ENCODE peak calls at places on chromosome 14, in eight cellular contexts. One of them, this sample, is unnamed.

GRCh38 chr14:60722836-60723217 is 1.3 kb downstream of the SIX4 start:
- DNase-seq in CD4-positive, alpha-beta memory T cell: no peak
- DNase-seq in IMR-90: peak; percentile 11
- DNase-seq in ELR: peak; percentile 47
- DNase-seq in nucleus accumbens: no peak
- DNase-seq in epithelial cell of esophagus: no peak
- DNase-seq in iPS-NIHi11: peak; percentile 44
- DNase-seq in HEK293T: peak; percentile 37
- DNase-seq in this sample: no peak

GRCh38 chr14:95008445-95009217 is 148.7 kb downstream of the DICER1 start:
- DNase-seq in ELR: no peak
- DNase-seq in epithelial cell of esophagus: no peak
- DNase-seq in iPS-NIHi11: no peak
- DNase-seq in nucleus accumbens: no peak
- DNase-seq in CD4-positive, alpha-beta memory T cell: no peak
- DNase-seq in HEK293T: no peak
- DNase-seq in IMR-90: no peak
- DNase-seq in this sample: no peak

GRCh38 chr14:21987937-21988336 is 314.3 kb upstream of the OR4E1 start:
- DNase-seq in nucleus accumbens: no peak
- DNase-seq in CD4-positive, alpha-beta memory T cell: no peak
- DNase-seq in epithelial cell of esophagus: peak; percentile 47
- DNase-seq in HEK293T: peak; percentile 53
- DNase-seq in iPS-NIHi11: peak; percentile 61
- DNase-seq in IMR-90: peak; percentile 12
- DNase-seq in ELR: peak; percentile 53
- DNase-seq in this sample: no peak

GRCh38 chr14:22478670-22479069 is 110.4 kb downstream of the DAD1 start:
- DNase-seq in ELR: no peak
- DNase-seq in iPS-NIHi11: no peak
- DNase-seq in HEK293T: peak; percentile 38
- DNase-seq in IMR-90: no peak
- DNase-seq in CD4-positive, alpha-beta memory T cell: no peak
- DNase-seq in nucleus accumbens: no peak
- DNase-seq in epithelial cell of esophagus: no peak
- DNase-seq in this sample: no peak

GRCh38 chr14:70702154-70702553 is 60.4 kb downstream of the TTC9 start:
- DNase-seq in HEK293T: no peak
- DNase-seq in nucleus accumbens: no peak
- DNase-seq in iPS-NIHi11: no peak
- DNase-seq in IMR-90: no peak
- DNase-seq in ELR: no peak
- DNase-seq in CD4-positive, alpha-beta memory T cell: no peak
- DNase-seq in epithelial cell of esophagus: no peak
- DNase-seq in this sample: no peak

GRCh38 chr14:67420102-67420739 is 8.3 kb upstream of the PLEK2 start:
- DNase-seq in HEK293T: peak; percentile 48
- DNase-seq in IMR-90: no peak
- DNase-seq in iPS-NIHi11: peak; percentile 64
- DNase-seq in epithelial cell of esophagus: no peak
- DNase-seq in CD4-positive, alpha-beta memory T cell: no peak
- DNase-seq in nucleus accumbens: no peak
- DNase-seq in ELR: peak; percentile 28
- DNase-seq in this sample: no peak

GRCh38 chr14:87566986-87567385 is 426.0 kb downstream of the GALC start:
- DNase-seq in HEK293T: no peak
- DNase-seq in epithelial cell of esophagus: no peak
- DNase-seq in ELR: no peak
- DNase-seq in IMR-90: peak; percentile 0
- DNase-seq in nucleus accumbens: no peak
- DNase-seq in CD4-positive, alpha-beta memory T cell: no peak
- DNase-seq in iPS-NIHi11: no peak
- DNase-seq in this sample: no peak

GRCh38 chr14:105097797-105098127 is 32.5 kb upstream of the GPR132 start:
- DNase-seq in CD4-positive, alpha-beta memory T cell: no peak
- DNase-seq in iPS-NIHi11: no peak
- DNase-seq in HEK293T: no peak
- DNase-seq in nucleus accumbens: no peak
- DNase-seq in ELR: no peak
- DNase-seq in IMR-90: no peak
- DNase-seq in epithelial cell of esophagus: no peak
- DNase-seq in this sample: no peak

GRCh38 chr14:60506985-60507829 is 1.7 kb upstream of the SIX6 start:
- DNase-seq in ELR: no peak
- DNase-seq in epithelial cell of esophagus: no peak
- DNase-seq in HEK293T: no peak
- DNase-seq in nucleus accumbens: no peak
- DNase-seq in IMR-90: no peak
- DNase-seq in CD4-positive, alpha-beta memory T cell: no peak
- DNase-seq in iPS-NIHi11: peak; percentile 18
- DNase-seq in this sample: no peak

GRCh38 chr14:67167420-67168109 is 21.7 kb upstream of the GARIN2 start:
- DNase-seq in nucleus accumbens: no peak
- DNase-seq in ELR: peak; percentile 60
- DNase-seq in HEK293T: no peak
- DNase-seq in CD4-positive, alpha-beta memory T cell: no peak
- DNase-seq in IMR-90: no peak
- DNase-seq in iPS-NIHi11: no peak
- DNase-seq in epithelial cell of esophagus: no peak
- DNase-seq in this sample: no peak

GRCh38 chr14:50928002-50928635 is 16.2 kb downstream of the PYGL start:
- DNase-seq in IMR-90: peak; percentile 85
- DNase-seq in CD4-positive, alpha-beta memory T cell: no peak
- DNase-seq in nucleus accumbens: no peak
- DNase-seq in HEK293T: no peak
- DNase-seq in epithelial cell of esophagus: no peak
- DNase-seq in iPS-NIHi11: no peak
- DNase-seq in ELR: peak; percentile 60
- DNase-seq in this sample: no peak

GRCh38 chr14:77314539-77314938 is 6.1 kb downstream of the POMT2 start:
- DNase-seq in HEK293T: no peak
- DNase-seq in ELR: no peak
- DNase-seq in iPS-NIHi11: no peak
- DNase-seq in nucleus accumbens: no peak
- DNase-seq in IMR-90: no peak
- DNase-seq in CD4-positive, alpha-beta memory T cell: no peak
- DNase-seq in epithelial cell of esophagus: no peak
- DNase-seq in this sample: no peak

GRCh38 chr14:105015905-105016304 is 5.0 kb downstream of the CDCA4 start:
- DNase-seq in iPS-NIHi11: no peak
- DNase-seq in epithelial cell of esophagus: peak; percentile 67
- DNase-seq in ELR: no peak
- DNase-seq in HEK293T: no peak
- DNase-seq in CD4-positive, alpha-beta memory T cell: no peak
- DNase-seq in IMR-90: no peak
- DNase-seq in nucleus accumbens: no peak
- DNase-seq in this sample: no peak

GRCh38 chr14:79781882-79782281 is 429.4 kb downstream of the DIO2 start:
- DNase-seq in ELR: no peak
- DNase-seq in iPS-NIHi11: no peak
- DNase-seq in IMR-90: peak; percentile 70
- DNase-seq in epithelial cell of esophagus: no peak
- DNase-seq in nucleus accumbens: no peak
- DNase-seq in HEK293T: no peak
- DNase-seq in CD4-positive, alpha-beta memory T cell: no peak
- DNase-seq in this sample: no peak

GRCh38 chr14:103216857-103217256 is 93.6 kb downstream of the TNFAIP2 start:
- DNase-seq in HEK293T: no peak
- DNase-seq in CD4-positive, alpha-beta memory T cell: no peak
- DNase-seq in ELR: no peak
- DNase-seq in nucleus accumbens: no peak
- DNase-seq in iPS-NIHi11: no peak
- DNase-seq in IMR-90: no peak
- DNase-seq in epithelial cell of esophagus: no peak
- DNase-seq in this sample: no peak

GRCh38 chr14:23876160-23876750 is 77.3 kb upstream of the DHRS4 start:
- DNase-seq in ELR: no peak
- DNase-seq in iPS-NIHi11: no peak
- DNase-seq in IMR-90: no peak
- DNase-seq in CD4-positive, alpha-beta memory T cell: no peak
- DNase-seq in nucleus accumbens: no peak
- DNase-seq in HEK293T: no peak
- DNase-seq in epithelial cell of esophagus: no peak
- DNase-seq in this sample: no peak

GRCh38 chr14:53411110-53411509 is 258.0 kb upstream of the DDHD1 start:
- DNase-seq in ELR: peak; percentile 14
- DNase-seq in CD4-positive, alpha-beta memory T cell: no peak
- DNase-seq in nucleus accumbens: no peak
- DNase-seq in HEK293T: no peak
- DNase-seq in iPS-NIHi11: no peak
- DNase-seq in epithelial cell of esophagus: peak; percentile 11
- DNase-seq in IMR-90: peak; percentile 94
- DNase-seq in this sample: no peak

GRCh38 chr14:64113279-64113678 is 180.9 kb downstream of the ESR2 start:
- DNase-seq in iPS-NIHi11: peak; percentile 41
- DNase-seq in IMR-90: no peak
- DNase-seq in CD4-positive, alpha-beta memory T cell: no peak
- DNase-seq in HEK293T: no peak
- DNase-seq in epithelial cell of esophagus: no peak
- DNase-seq in nucleus accumbens: no peak
- DNase-seq in ELR: no peak
- DNase-seq in this sample: no peak

GRCh38 chr14:31243860-31244259 is 36.3 kb upstream of the HECTD1 start:
- DNase-seq in HEK293T: no peak
- DNase-seq in IMR-90: no peak
- DNase-seq in iPS-NIHi11: no peak
- DNase-seq in nucleus accumbens: no peak
- DNase-seq in CD4-positive, alpha-beta memory T cell: no peak
- DNase-seq in ELR: no peak
- DNase-seq in epithelial cell of esophagus: peak; percentile 98
- DNase-seq in this sample: no peak

GRCh38 chr14:77208266-77208978 is 26.8 kb downstream of the TMEM63C start:
- DNase-seq in HEK293T: peak; percentile 69
- DNase-seq in iPS-NIHi11: peak; percentile 92
- DNase-seq in IMR-90: peak; percentile 53
- DNase-seq in ELR: peak; percentile 55
- DNase-seq in CD4-positive, alpha-beta memory T cell: peak; percentile 44
- DNase-seq in nucleus accumbens: peak; percentile 55
- DNase-seq in epithelial cell of esophagus: peak; percentile 74
- DNase-seq in this sample: peak; percentile 32

GRCh38 chr14:84963518-84963917 is 566.4 kb upstream of the FLRT2 start:
- DNase-seq in CD4-positive, alpha-beta memory T cell: no peak
- DNase-seq in iPS-NIHi11: no peak
- DNase-seq in epithelial cell of esophagus: no peak
- DNase-seq in HEK293T: no peak
- DNase-seq in ELR: no peak
- DNase-seq in IMR-90: no peak
- DNase-seq in nucleus accumbens: no peak
- DNase-seq in this sample: no peak

GRCh38 chr14:105933238-105933637 is 406.9 kb downstream of the TMEM121 start:
- DNase-seq in ELR: no peak
- DNase-seq in CD4-positive, alpha-beta memory T cell: no peak
- DNase-seq in iPS-NIHi11: no peak
- DNase-seq in epithelial cell of esophagus: no peak
- DNase-seq in IMR-90: no peak
- DNase-seq in HEK293T: no peak
- DNase-seq in nucleus accumbens: no peak
- DNase-seq in this sample: no peak

GRCh38 chr14:69013943-69014782 is 35.1 kb upstream of the ACTN1 start:
- DNase-seq in CD4-positive, alpha-beta memory T cell: no peak
- DNase-seq in epithelial cell of esophagus: peak; percentile 81
- DNase-seq in iPS-NIHi11: peak; percentile 66
- DNase-seq in nucleus accumbens: no peak
- DNase-seq in HEK293T: no peak
- DNase-seq in IMR-90: peak; percentile 83
- DNase-seq in ELR: peak; percentile 71
- DNase-seq in this sample: no peak

This sample was measured in NT2/D1.